ENCODE peak calls at places on chromosomes 11 and 22, in ten cellular contexts. G is GM04504; W is EL; L is kidney glomerular epithelial cell; D is activated T-cell treated with anti-CD3 and anti-CD28 coated beads for 1 hour; C is RCC 7860; B is GM12878; O is KBM-7; N is activated T-helper 1 cell treated with anti-CD3 and anti-CD28 coated beads, Interleukin-12 subunit alpha, Interleukin-12 subunit beta, Interleukin-2, Interleukin-4 antibody, amounts not matched to agents 30 ng/mL and 10 ng/mL and 1 ng/mL, durations not matched to agents 14 hours and 24 hours and 36 hours; V is NCI-H1436 treated with DMSO at 0.1 percent for 48 hours. J is an unnamed sample.

GRCh38 chr22:47289316-47289985 is 527.0 kb downstream of the TBC1D22A start:
- DNase-seq in G (no peak), W (no peak), L (no peak), D (no peak), C (no peak), B (no peak), O (no peak), N (no peak), V (no peak), J (no peak)

GRCh38 chr11:113627297-113627696 is 78.8 kb downstream of the TMPRSS5 start:
- DNase-seq in G (no peak), W (no peak), L (no peak), D (no peak), C (no peak), B (no peak), O (no peak), N (no peak), V (no peak), J (no peak)

GRCh38 chr11:1102996-1103395 is 28.3 kb downstream of the MUC2 start:
- DNase-seq in G (no peak), W (no peak), L (no peak), D (no peak), C (no peak), B (no peak), O (no peak), N (no peak), V (no peak), J (no peak)

GRCh38 chr11:118636569-118637290 is 29.3 kb downstream of the PHLDB1 start:
- DNase-seq in G (no peak), W (no peak), L (no peak), D (no peak), C (no peak), B (no peak), O (no peak), N (no peak), V (no peak), J (no peak)

GRCh38 chr11:71282581-71283351 is 30.4 kb upstream of the SHANK2 start:
- DNase-seq in G (no peak), W (no peak), L (no peak), D (no peak), C (no peak), B (no peak), O (no peak), N (no peak), V (no peak), J (no peak)

GRCh38 chr22:49853981-49854791 is 542 bp downstream of the ZBED4 start:
- DNase-seq in G (no peak), W (peak), L (no peak), D (no peak), C (no peak), B (no peak), O (peak), N (no peak), V (no peak), J (no peak)

GRCh38 chr11:128052912-128053641 is 534.3 kb downstream of the ETS1 start:
- DNase-seq in G (peak), W (peak), L (peak), D (no peak), C (peak), B (no peak), O (peak), N (no peak), V (no peak), J (no peak)

GRCh38 chr11:108221401-108221800 is 1.0 kb downstream of the NPAT start:
- DNase-seq in G (no peak), W (peak), L (no peak), D (no peak), C (no peak), B (no peak), O (peak), N (no peak), V (no peak), J (no peak)

GRCh38 chr11:11569936-11570491 is 51.8 kb downstream of the GALNT18 start:
- DNase-seq in G (no peak), W (peak), L (no peak), D (no peak), C (no peak), B (no peak), O (peak), N (no peak), V (no peak), J (no peak)

GRCh38 chr11:100961633-100962032 is 168.0 kb downstream of the PGR start:
- DNase-seq in G (no peak), W (no peak), L (no peak), D (no peak), C (no peak), B (no peak), O (no peak), N (no peak), V (no peak), J (no peak)

GRCh38 chr11:133745791-133746190 is 99.5 kb downstream of the SPATA19 start:
- DNase-seq in G (no peak), W (no peak), L (no peak), D (no peak), C (no peak), B (no peak), O (no peak), N (no peak), V (no peak), J (no peak)

GRCh38 chr11:19666951-19667350 is 45.7 kb upstream of the NAV2 start:
- DNase-seq in G (no peak), W (no peak), L (no peak), D (no peak), C (no peak), B (no peak), O (no peak), N (no peak), V (no peak), J (no peak)

GRCh38 chr22:44888491-44888941 is 121.3 kb downstream of the PHF21B start:
- DNase-seq in G (no peak), W (no peak), L (no peak), D (no peak), C (no peak), B (no peak), O (no peak), N (no peak), V (no peak), J (no peak)

GRCh38 chr22:44088976-44089570 is 65.0 kb downstream of the PARVB start:
- DNase-seq in G (peak), W (peak), L (peak), D (no peak), C (no peak), B (no peak), O (no peak), N (no peak), V (no peak), J (no peak)

GRCh38 chr11:62324738-62325556 is 12.3 kb upstream of the ASRGL1 start:
- DNase-seq in G (no peak), W (peak), L (no peak), D (peak), C (no peak), B (no peak), O (peak), N (peak), V (no peak), J (peak)

GRCh38 chr11:104650234-104650633 is 248.0 kb downstream of the CASP12 start:
- DNase-seq in G (no peak), W (no peak), L (no peak), D (no peak), C (no peak), B (no peak), O (no peak), N (no peak), V (no peak), J (no peak)

GRCh38 chr11:130188585-130189347 is 29.2 kb downstream of the ST14 start:
- DNase-seq in G (no peak), W (no peak), L (no peak), D (no peak), C (no peak), B (no peak), O (no peak), N (no peak), V (no peak), J (no peak)

GRCh38 chr11:79043726-79044125 is 397.1 kb downstream of the TENM4 start:
- DNase-seq in G (no peak), W (no peak), L (no peak), D (no peak), C (no peak), B (no peak), O (no peak), N (no peak), V (no peak), J (no peak)

GRCh38 chr11:43518407-43519165 is 159.9 kb downstream of the TTC17 start:
- DNase-seq in G (no peak), W (no peak), L (no peak), D (no peak), C (no peak), B (no peak), O (no peak), N (no peak), V (no peak), J (no peak)

GRCh38 chr11:69598147-69598546 is 42.8 kb upstream of the CCND1 start:
- DNase-seq in G (no peak), W (peak), L (no peak), D (no peak), C (no peak), B (no peak), O (no peak), N (no peak), V (no peak), J (no peak)

GRCh38 chr22:45196926-45197605 is 33.3 kb downstream of the NUP50 start:
- DNase-seq in G (no peak), W (no peak), L (no peak), D (no peak), C (no peak), B (no peak), O (no peak), N (no peak), V (no peak), J (no peak)

GRCh38 chr11:8807544-8808225 is 103.3 kb upstream of the AKIP1 start:
- DNase-seq in G (peak), W (peak), L (no peak), D (no peak), C (peak), B (no peak), O (no peak), N (no peak), V (no peak), J (no peak)

GRCh38 chr11:38323961-38324761 is 1726.1 kb upstream of the RAG2 start:
- DNase-seq in G (no peak), W (peak), L (no peak), D (no peak), C (no peak), B (no peak), O (no peak), N (no peak), V (no peak), J (no peak)

GRCh38 chr11:119643878-119644225 is 85.1 kb downstream of the NECTIN1 start:
- DNase-seq in G (no peak), W (no peak), L (no peak), D (no peak), C (no peak), B (no peak), O (no peak), N (no peak), V (no peak), J (no peak)

GRCh38 chr11:93652161-93652597 is 9.3 kb upstream of the CEP295 start:
- DNase-seq in G (no peak), W (peak), L (peak), D (peak), C (no peak), B (no peak), O (peak), N (no peak), V (no peak), J (peak)

GRCh38 chr11:1515082-1516060 is 28.8 kb upstream of the MOB2 start:
- DNase-seq in G (no peak), W (peak), L (peak), D (peak), C (peak), B (no peak), O (peak), N (peak), V (no peak), J (peak)

GRCh38 chr11:31863170-31863929 is 52.2 kb upstream of the PAX6 start:
- DNase-seq in G (no peak), W (no peak), L (no peak), D (no peak), C (no peak), B (no peak), O (no peak), N (no peak), V (no peak), J (no peak)

GRCh38 chr22:49185312-49185969 is 642.2 kb downstream of the BRD1 start:
- DNase-seq in G (no peak), W (no peak), L (no peak), D (no peak), C (no peak), B (no peak), O (no peak), N (no peak), V (no peak), J (no peak)

GRCh38 chr11:10325398-10326079 is 20.7 kb downstream of the ADM start:
- DNase-seq in G (peak), W (peak), L (peak), D (no peak), C (peak), B (no peak), O (no peak), N (no peak), V (no peak), J (no peak)